ENCODE peak calls at places on chromosomes 1 and 21, in seven cellular contexts. Z, B, E, R, C, Y and U are unnamed samples.

GRCh38 chr1:56451491-56451890 is 127.9 kb downstream of the PLPP3 start:
- DNase-seq in Z (no peak), B (peak; percentile 36), E (no peak), R (no peak), C (no peak), Y (no peak), U (no peak)

GRCh38 chr1:39132505-39133339 is 71.8 kb upstream of the MACF1 start:
- DNase-seq in Z (peak; percentile 81), B (peak; percentile 55), E (peak; percentile 25), R (no peak), C (no peak), Y (peak; percentile 97), U (no peak)

GRCh38 chr1:46490603-46491499 is 1.2 kb downstream of the DMBX1 start:
- DNase-seq in Z (peak; percentile 45), B (no peak), E (no peak), R (no peak), C (no peak), Y (peak; percentile 11), U (no peak)

GRCh38 chr1:25738507-25738906 is 61.5 kb upstream of the SELENON start:
- DNase-seq in Z (no peak), B (no peak), E (no peak), R (no peak), C (no peak), Y (no peak), U (no peak)

GRCh38 chr1:93692983-93693591 is 11.4 kb upstream of the BCAR3 start:
- DNase-seq in Z (no peak), B (peak; percentile 71), E (no peak), R (peak; percentile 65), C (peak; percentile 62), Y (peak; percentile 77), U (no peak)

GRCh38 chr21:14383596-14384210 is 757 bp upstream of the HSPA13 start:
- DNase-seq in Z (no peak), B (peak; percentile 16), E (no peak), R (no peak), C (peak; percentile 14), Y (no peak), U (no peak)

GRCh38 chr21:25350056-25350455 is 257.2 kb downstream of the MRPL39 start:
- DNase-seq in Z (no peak), B (no peak), E (no peak), R (no peak), C (peak; percentile 20), Y (peak; percentile 45), U (no peak)

GRCh38 chr1:65148548-65149390 is 766 bp downstream of the AK4 start:
- DNase-seq in Z (peak; percentile 80), B (peak; percentile 40), E (no peak), R (peak; percentile 78), C (peak; percentile 73), Y (peak; percentile 12), U (no peak)

GRCh38 chr1:7586031-7586941 is 184.8 kb upstream of the VAMP3 start:
- DNase-seq in Z (no peak), B (no peak), E (no peak), R (no peak), C (no peak), Y (no peak), U (no peak)

GRCh38 chr1:183590225-183591191 is at the start of gene NCF2:
- DNase-seq in Z (no peak), B (no peak), E (no peak), R (peak; percentile 79), C (peak; percentile 83), Y (no peak), U (no peak)

GRCh38 chr1:79323240-79324025 is 316.9 kb upstream of the ADGRL4 start:
- DNase-seq in Z (no peak), B (peak; percentile 77), E (no peak), R (no peak), C (no peak), Y (peak; percentile 62), U (no peak)

GRCh38 chr1:25503551-25504426 is 39.6 kb upstream of the LDLRAP1 start:
- DNase-seq in Z (no peak), B (peak; percentile 53), E (no peak), R (no peak), C (no peak), Y (peak; percentile 21), U (no peak)

GRCh38 chr1:25476186-25477097 is 45.7 kb downstream of the MACO1 start:
- DNase-seq in Z (no peak), B (no peak), E (no peak), R (no peak), C (no peak), Y (no peak), U (no peak)

DNA sequence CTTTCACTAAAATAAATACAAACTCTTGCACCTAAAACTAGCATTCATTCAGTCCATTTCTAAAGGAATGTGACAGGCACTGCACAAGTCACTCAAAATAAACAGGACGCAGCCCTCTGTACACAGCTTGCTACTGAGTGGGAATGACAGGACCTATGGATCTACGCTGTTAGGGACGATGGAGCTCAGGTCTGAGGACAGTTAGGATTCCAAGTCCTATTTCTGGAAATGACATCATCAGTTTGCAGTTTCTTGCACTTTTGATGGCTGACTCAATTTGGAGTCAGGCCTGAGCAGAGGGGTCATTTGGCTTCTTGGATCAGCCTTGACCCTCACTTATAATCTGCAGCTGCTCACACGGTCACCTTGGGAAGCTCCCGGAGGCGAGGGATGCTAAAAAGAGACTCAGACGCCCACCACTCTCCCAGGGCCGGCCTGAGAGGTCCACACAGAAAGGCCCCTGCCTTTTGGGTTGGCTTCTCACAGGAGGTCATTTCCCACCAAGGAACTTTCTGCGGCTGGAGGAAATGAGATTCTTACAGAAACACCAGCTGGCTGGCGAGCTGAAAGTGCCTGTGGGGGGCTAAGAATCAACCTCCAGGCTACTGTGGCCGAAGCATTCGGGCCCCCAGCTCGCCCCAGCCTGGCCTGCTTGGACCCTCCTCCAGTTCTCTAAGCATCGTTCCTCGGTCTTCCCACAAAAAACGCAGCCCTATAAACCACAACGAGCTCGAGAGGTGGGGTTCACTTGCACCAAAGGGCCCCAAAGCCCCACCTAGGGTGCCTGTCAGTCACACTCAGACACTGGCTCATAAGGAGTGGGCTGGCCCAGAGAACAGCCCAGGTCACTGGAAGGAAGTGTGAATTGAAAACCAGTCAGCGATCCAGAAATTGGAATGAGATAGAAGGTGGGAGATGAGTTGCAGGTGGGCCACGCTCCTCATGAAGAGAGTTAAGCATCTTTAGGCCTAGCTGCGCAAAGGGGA is 8.9 kb upstream of the PDE9A start:
- DNase-seq in Z (peak; percentile 34), B (no peak), E (no peak), R (no peak), C (no peak), Y (no peak), U (no peak)
- TF ChIP-seq CTCF in Z (no peak), B (no peak), E (no peak), R (no peak), C (no peak), Y (no peak), U (no peak)

DNA sequence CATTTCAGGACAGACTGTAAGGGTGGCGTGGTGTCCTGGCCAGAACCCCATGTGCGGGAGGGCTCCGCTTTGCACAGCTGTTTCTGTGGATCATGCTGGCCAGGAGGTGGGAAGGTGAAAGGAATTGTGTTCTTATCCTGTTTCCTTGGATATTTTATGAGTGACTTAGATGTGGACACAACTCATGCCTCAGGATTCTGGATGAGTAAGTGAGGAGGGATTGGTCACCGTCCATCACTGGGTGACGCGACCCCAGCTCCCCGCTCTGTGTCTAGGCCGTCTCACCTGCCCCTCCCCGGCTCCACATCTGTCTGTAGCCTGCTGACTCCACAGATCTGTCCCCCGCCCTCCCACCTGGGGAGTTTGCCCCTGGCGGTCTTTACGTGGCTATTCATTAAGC is 48.8 kb downstream of the PIK3CD start:
- DNase-seq in Z (no peak), B (peak; percentile 64), E (no peak), R (no peak), C (no peak), Y (no peak), U (no peak)
- TF ChIP-seq CTCF in Z (no peak), B (no peak), E (no peak), R (no peak), C (no peak), Y (no peak), U (no peak)

DNA sequence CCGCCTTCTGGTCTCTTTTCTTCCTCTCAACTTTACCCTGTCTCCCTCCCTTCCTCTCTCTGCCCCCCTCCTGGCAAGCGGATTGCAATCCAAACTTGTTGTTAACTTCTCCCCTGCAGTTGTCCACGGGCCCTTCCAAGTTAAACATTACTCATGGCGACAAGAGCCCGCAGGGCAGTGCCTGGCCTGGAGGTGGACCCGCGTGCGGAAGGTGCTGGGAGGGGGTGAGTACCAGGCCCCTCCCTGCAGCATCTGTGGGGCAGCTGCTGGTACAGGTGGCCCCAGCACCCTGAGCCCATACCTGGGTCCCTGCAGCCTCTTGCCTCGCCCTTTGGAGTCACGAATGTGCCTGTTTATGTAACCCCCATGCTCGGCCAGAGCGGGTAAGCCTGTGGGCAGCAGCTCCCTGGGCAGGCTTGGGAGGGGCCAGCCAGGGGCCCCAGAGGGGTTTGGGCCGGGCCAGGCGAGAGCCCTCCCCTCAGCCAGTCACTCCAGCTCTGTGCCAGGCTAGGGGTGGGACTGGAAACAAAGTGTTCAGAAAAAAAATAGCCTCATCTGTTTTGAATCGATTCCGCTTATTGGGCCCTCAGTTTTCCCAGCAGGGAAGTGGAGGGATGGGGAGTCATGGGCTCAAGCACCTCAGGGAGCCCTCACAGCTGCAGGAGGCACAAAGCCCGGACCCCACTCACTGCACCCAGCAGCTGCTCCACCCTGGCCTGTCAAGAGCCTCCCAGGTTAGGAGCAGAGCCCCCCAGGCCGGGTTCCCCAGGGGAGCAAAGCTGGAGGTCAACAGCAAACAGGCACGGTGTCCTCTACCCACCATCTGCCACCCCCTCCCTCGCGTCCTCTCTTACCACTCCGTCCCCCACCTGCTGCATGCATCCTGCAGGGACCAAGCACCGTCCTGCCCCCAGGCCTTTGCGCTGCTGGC is 14.0 kb upstream of the FAAP20 start:
- DNase-seq in Z (peak; percentile 62), B (peak; percentile 86), E (peak; percentile 94), R (no peak), C (no peak), Y (peak; percentile 76), U (no peak)
- TF ChIP-seq CTCF in Z (no peak), B (no peak), E (peak; percentile 25), R (no peak), C (no peak), Y (no peak), U (no peak)

GRCh38 chr1:206635983-206636354 is 633 bp downstream of the DYRK3 start:
- DNase-seq in Z (no peak), B (no peak), E (no peak), R (no peak), C (no peak), Y (peak; percentile 24), U (no peak)

GRCh38 chr1:206635080-206635982 is at the start of gene DYRK3:
- DNase-seq in Z (peak; percentile 97), B (peak; percentile 93), E (peak; percentile 68), R (peak; percentile 94), C (peak; percentile 97), Y (peak; percentile 93), U (peak; percentile 77)

GRCh38 chr1:206633708-206634121 is 1.6 kb upstream of the DYRK3 start:
- DNase-seq in Z (no peak), B (no peak), E (peak; percentile 15), R (no peak), C (no peak), Y (no peak), U (no peak)

GRCh38 chr1:206634365-206635079 is 814 bp upstream of the DYRK3 start:
- DNase-seq in Z (peak; percentile 94), B (peak; percentile 90), E (peak; percentile 67), R (peak; percentile 56), C (peak; percentile 59), Y (peak; percentile 87), U (peak; percentile 97)

DNA sequence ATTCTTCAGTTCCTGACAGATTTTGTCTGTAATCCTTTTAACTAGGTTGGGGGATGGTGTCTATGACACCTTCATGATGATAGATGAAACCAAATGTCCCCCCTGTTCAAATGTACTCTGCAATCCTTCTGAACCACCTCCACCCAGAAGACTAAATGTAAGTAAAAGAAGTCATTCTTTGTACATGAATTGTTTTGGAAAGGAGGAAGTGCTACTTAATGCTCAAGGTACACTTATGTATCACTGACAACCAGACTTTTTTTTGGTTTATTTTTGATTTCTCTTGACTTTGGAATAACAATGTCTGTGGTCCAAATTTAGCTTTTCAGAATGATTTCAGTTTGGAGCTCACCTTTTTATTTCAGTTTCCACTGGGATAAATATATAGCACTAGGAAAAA is 2.3 kb downstream of the DYRK3 start:
- DNase-seq in Z (no peak), B (no peak), E (no peak), R (no peak), C (no peak), Y (no peak), U (no peak)
- TF ChIP-seq CTCF in Z (no peak), B (no peak), E (no peak), R (no peak), C (no peak), Y (no peak), U (no peak)